ENCODE peak calls at places on chromosomes 5 and 9, in nine cellular contexts. One of them, this sample, is unnamed.

GRCh38 chr5:396715-397032 is 46.3 kb upstream of the EXOC3 start:
- DNase-seq in GM23338: no peak
- DNase-seq in neural progenitor cell: no peak
- DNase-seq in keratinocyte: no peak
- DNase-seq in PC-3: no peak
- DNase-seq in hepatocyte: peak
- DNase-seq in PC-9: no peak
- DNase-seq in HCT116: no peak
- DNase-seq in fibroblast of lung: no peak
- DNase-seq in this sample: no peak

GRCh38 chr9:134278286-134278685 is 48.0 kb upstream of the RXRA start:
- DNase-seq in GM23338: no peak
- DNase-seq in neural progenitor cell: no peak
- DNase-seq in keratinocyte: no peak
- DNase-seq in PC-3: no peak
- DNase-seq in hepatocyte: no peak
- DNase-seq in PC-9: no peak
- DNase-seq in HCT116: no peak
- DNase-seq in fibroblast of lung: no peak
- DNase-seq in this sample: no peak

GRCh38 chr5:9712506-9713285 is 82.5 kb upstream of the TAS2R1 start:
- DNase-seq in GM23338: no peak
- DNase-seq in neural progenitor cell: no peak
- DNase-seq in keratinocyte: no peak
- DNase-seq in PC-3: peak
- DNase-seq in hepatocyte: peak
- DNase-seq in PC-9: peak
- DNase-seq in HCT116: no peak
- DNase-seq in fibroblast of lung: peak
- DNase-seq in this sample: peak

GRCh38 chr5:57229315-57229714 is 55.5 kb downstream of the GPBP1 start:
- DNase-seq in GM23338: no peak
- DNase-seq in neural progenitor cell: no peak
- DNase-seq in keratinocyte: no peak
- DNase-seq in PC-3: no peak
- DNase-seq in hepatocyte: no peak
- DNase-seq in PC-9: no peak
- DNase-seq in HCT116: no peak
- DNase-seq in fibroblast of lung: no peak
- DNase-seq in this sample: no peak

GRCh38 chr9:127541865-127542264 is 70.2 kb upstream of the STXBP1 start:
- DNase-seq in GM23338: no peak
- DNase-seq in neural progenitor cell: no peak
- DNase-seq in keratinocyte: no peak
- DNase-seq in PC-3: no peak
- DNase-seq in hepatocyte: no peak
- DNase-seq in PC-9: no peak
- DNase-seq in HCT116: no peak
- DNase-seq in fibroblast of lung: no peak
- DNase-seq in this sample: no peak

GRCh38 chr5:151810449-151810848 is 38.7 kb downstream of the G3BP1 start:
- DNase-seq in GM23338: no peak
- DNase-seq in neural progenitor cell: no peak
- DNase-seq in keratinocyte: no peak
- DNase-seq in PC-3: no peak
- DNase-seq in hepatocyte: no peak
- DNase-seq in PC-9: no peak
- DNase-seq in HCT116: no peak
- DNase-seq in fibroblast of lung: no peak
- DNase-seq in this sample: no peak

GRCh38 chr9:105187781-105188180 is 56.7 kb upstream of the SLC44A1 start:
- DNase-seq in GM23338: no peak
- DNase-seq in neural progenitor cell: no peak
- DNase-seq in keratinocyte: no peak
- DNase-seq in PC-3: peak
- DNase-seq in hepatocyte: no peak
- DNase-seq in PC-9: peak
- DNase-seq in HCT116: no peak
- DNase-seq in fibroblast of lung: peak
- DNase-seq in this sample: peak

GRCh38 chr5:5933651-5934050 is 444.7 kb downstream of the MED10 start:
- DNase-seq in GM23338: peak
- DNase-seq in neural progenitor cell: no peak
- DNase-seq in keratinocyte: no peak
- DNase-seq in PC-3: no peak
- DNase-seq in hepatocyte: no peak
- DNase-seq in PC-9: no peak
- DNase-seq in HCT116: no peak
- DNase-seq in fibroblast of lung: no peak
- DNase-seq in this sample: no peak

GRCh38 chr5:170611446-170612088 is 107.7 kb downstream of the KCNIP1 start:
- DNase-seq in GM23338: no peak
- DNase-seq in neural progenitor cell: no peak
- DNase-seq in keratinocyte: no peak
- DNase-seq in PC-3: peak
- DNase-seq in hepatocyte: peak
- DNase-seq in PC-9: no peak
- DNase-seq in HCT116: no peak
- DNase-seq in fibroblast of lung: no peak
- DNase-seq in this sample: no peak

GRCh38 chr5:119860463-119860862 is 231.1 kb downstream of the FAM170A start:
- DNase-seq in GM23338: no peak
- DNase-seq in neural progenitor cell: no peak
- DNase-seq in keratinocyte: no peak
- DNase-seq in PC-3: peak
- DNase-seq in hepatocyte: no peak
- DNase-seq in PC-9: no peak
- DNase-seq in HCT116: no peak
- DNase-seq in fibroblast of lung: no peak
- DNase-seq in this sample: peak

GRCh38 chr5:139223481-139223880 is 25.3 kb upstream of the SIL1 start:
- DNase-seq in GM23338: no peak
- DNase-seq in neural progenitor cell: no peak
- DNase-seq in keratinocyte: no peak
- DNase-seq in PC-3: no peak
- DNase-seq in hepatocyte: no peak
- DNase-seq in PC-9: no peak
- DNase-seq in HCT116: no peak
- DNase-seq in fibroblast of lung: no peak
- DNase-seq in this sample: no peak

GRCh38 chr5:139226131-139226530 is 28.0 kb upstream of the SIL1 start:
- DNase-seq in GM23338: no peak
- DNase-seq in neural progenitor cell: no peak
- DNase-seq in keratinocyte: no peak
- DNase-seq in PC-3: peak
- DNase-seq in hepatocyte: no peak
- DNase-seq in PC-9: peak
- DNase-seq in HCT116: no peak
- DNase-seq in fibroblast of lung: no peak
- DNase-seq in this sample: peak

GRCh38 chr5:139232161-139232724 is 34.1 kb upstream of the SIL1 start:
- DNase-seq in GM23338: no peak
- DNase-seq in neural progenitor cell: no peak
- DNase-seq in keratinocyte: peak
- DNase-seq in PC-3: no peak
- DNase-seq in hepatocyte: peak
- DNase-seq in PC-9: no peak
- DNase-seq in HCT116: no peak
- DNase-seq in fibroblast of lung: peak
- DNase-seq in this sample: peak

GRCh38 chr5:139222346-139222745 is 24.2 kb upstream of the SIL1 start:
- DNase-seq in GM23338: no peak
- DNase-seq in neural progenitor cell: no peak
- DNase-seq in keratinocyte: no peak
- DNase-seq in PC-3: no peak
- DNase-seq in hepatocyte: no peak
- DNase-seq in PC-9: no peak
- DNase-seq in HCT116: no peak
- DNase-seq in fibroblast of lung: no peak
- DNase-seq in this sample: no peak

DNA sequence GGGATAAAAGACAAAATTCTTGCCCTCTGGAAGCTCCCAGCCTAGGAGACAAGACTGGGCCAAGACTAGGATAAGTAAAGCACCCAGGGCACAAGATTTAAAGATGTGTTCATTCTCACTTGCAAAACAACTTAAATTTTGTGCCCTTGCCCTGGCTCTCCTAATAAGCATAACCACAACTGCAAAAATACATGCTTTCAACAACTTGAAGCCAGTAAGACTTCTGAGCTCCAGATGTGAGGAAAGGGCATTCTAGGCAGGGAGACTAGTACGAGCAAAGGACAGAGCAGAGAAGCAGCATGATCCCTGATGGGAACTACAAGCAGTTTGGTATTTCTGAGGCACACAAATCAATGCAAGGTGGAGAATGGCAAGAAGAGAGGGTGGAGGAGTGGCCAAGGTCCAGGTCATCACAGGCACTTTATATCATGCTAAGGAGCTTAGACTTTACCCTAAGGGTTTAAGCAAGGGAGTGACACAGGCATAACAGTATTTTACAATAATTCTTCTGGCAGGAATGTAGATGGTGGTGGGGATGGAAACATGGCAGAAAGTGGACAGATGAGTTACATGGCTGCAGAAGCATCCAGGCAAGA is 30.1 kb upstream of the SIL1 start:
- DNase-seq in GM23338: no peak
- DNase-seq in neural progenitor cell: no peak
- DNase-seq in keratinocyte: no peak
- DNase-seq in PC-3: no peak
- DNase-seq in hepatocyte: no peak
- DNase-seq in PC-9: no peak
- DNase-seq in HCT116: no peak
- DNase-seq in fibroblast of lung: no peak
- DNase-seq in this sample: no peak
- H2AFZ ChIP-seq in GM23338: peak
- H2AFZ ChIP-seq in neural progenitor cell: peak
- H2AFZ ChIP-seq in keratinocyte: no peak
- H2AFZ ChIP-seq in PC-3: no peak
- H2AFZ ChIP-seq in hepatocyte: no peak
- H2AFZ ChIP-seq in PC-9: no peak
- H2AFZ ChIP-seq in HCT116: no peak
- H2AFZ ChIP-seq in fibroblast of lung: no peak
- H2AFZ ChIP-seq in this sample: no peak

GRCh38 chr9:21994996-21995651 is 533 bp downstream of the CDKN2B-AS1 start:
- DNase-seq in GM23338: peak
- DNase-seq in neural progenitor cell: peak
- DNase-seq in keratinocyte: no peak
- DNase-seq in PC-3: peak
- DNase-seq in hepatocyte: peak
- DNase-seq in PC-9: peak
- DNase-seq in HCT116: peak
- DNase-seq in fibroblast of lung: peak
- DNase-seq in this sample: peak
- TF ChIP-seq EZH2 in GM23338: peak
- TF ChIP-seq EZH2 in neural progenitor cell: peak
- TF ChIP-seq EZH2 in keratinocyte: no peak
- TF ChIP-seq EZH2 in PC-3: no peak
- TF ChIP-seq EZH2 in hepatocyte: no peak
- TF ChIP-seq EZH2 in PC-9: no peak
- TF ChIP-seq EZH2 in HCT116: no peak
- TF ChIP-seq EZH2 in fibroblast of lung: no peak
- TF ChIP-seq EZH2 in this sample: no peak

GRCh38 chr9:114385412-114386181 is 2.2 kb downstream of the AKNA start:
- DNase-seq in GM23338: no peak
- DNase-seq in neural progenitor cell: no peak
- DNase-seq in keratinocyte: peak
- DNase-seq in PC-3: peak
- DNase-seq in hepatocyte: peak
- DNase-seq in PC-9: peak
- DNase-seq in HCT116: peak
- DNase-seq in fibroblast of lung: peak
- DNase-seq in this sample: peak

GRCh38 chr9:114387678-114388431 is at the start of gene AKNA:
- DNase-seq in GM23338: peak
- DNase-seq in neural progenitor cell: peak
- DNase-seq in keratinocyte: no peak
- DNase-seq in PC-3: no peak
- DNase-seq in hepatocyte: peak
- DNase-seq in PC-9: no peak
- DNase-seq in HCT116: no peak
- DNase-seq in fibroblast of lung: peak
- DNase-seq in this sample: peak

GRCh38 chr9:114386361-114386885 is 1.4 kb downstream of the AKNA start:
- DNase-seq in GM23338: no peak
- DNase-seq in neural progenitor cell: no peak
- DNase-seq in keratinocyte: no peak
- DNase-seq in PC-3: no peak
- DNase-seq in hepatocyte: no peak
- DNase-seq in PC-9: no peak
- DNase-seq in HCT116: no peak
- DNase-seq in fibroblast of lung: no peak
- DNase-seq in this sample: no peak

GRCh38 chr9:114388764-114389375 is 1.1 kb upstream of the AKNA start:
- DNase-seq in GM23338: no peak
- DNase-seq in neural progenitor cell: no peak
- DNase-seq in keratinocyte: no peak
- DNase-seq in PC-3: no peak
- DNase-seq in hepatocyte: no peak
- DNase-seq in PC-9: no peak
- DNase-seq in HCT116: no peak
- DNase-seq in fibroblast of lung: no peak
- DNase-seq in this sample: no peak

GRCh38 chr9:114386886-114387677 is 700 bp downstream of the AKNA start:
- DNase-seq in GM23338: no peak
- DNase-seq in neural progenitor cell: no peak
- DNase-seq in keratinocyte: no peak
- DNase-seq in PC-3: no peak
- DNase-seq in hepatocyte: peak
- DNase-seq in PC-9: no peak
- DNase-seq in HCT116: no peak
- DNase-seq in fibroblast of lung: peak
- DNase-seq in this sample: no peak
- H2AFZ ChIP-seq in GM23338: peak
- H2AFZ ChIP-seq in neural progenitor cell: no peak
- H2AFZ ChIP-seq in keratinocyte: no peak
- H2AFZ ChIP-seq in PC-3: no peak
- H2AFZ ChIP-seq in hepatocyte: peak
- H2AFZ ChIP-seq in PC-9: no peak
- H2AFZ ChIP-seq in HCT116: no peak
- H2AFZ ChIP-seq in fibroblast of lung: peak
- H2AFZ ChIP-seq in this sample: peak

GRCh38 chr5:115522832-115523365 is 21.7 kb downstream of the FEM1C start:
- DNase-seq in GM23338: no peak
- DNase-seq in neural progenitor cell: no peak
- DNase-seq in keratinocyte: no peak
- DNase-seq in PC-3: no peak
- DNase-seq in hepatocyte: no peak
- DNase-seq in PC-9: no peak
- DNase-seq in HCT116: no peak
- DNase-seq in fibroblast of lung: no peak
- DNase-seq in this sample: no peak

GRCh38 chr5:115526604-115527003 is 18.0 kb downstream of the FEM1C start:
- DNase-seq in GM23338: no peak
- DNase-seq in neural progenitor cell: no peak
- DNase-seq in keratinocyte: no peak
- DNase-seq in PC-3: no peak
- DNase-seq in hepatocyte: no peak
- DNase-seq in PC-9: no peak
- DNase-seq in HCT116: no peak
- DNase-seq in fibroblast of lung: no peak
- DNase-seq in this sample: no peak

GRCh38 chr5:115520191-115520590 is 24.4 kb downstream of the FEM1C start:
- DNase-seq in GM23338: no peak
- DNase-seq in neural progenitor cell: no peak
- DNase-seq in keratinocyte: no peak
- DNase-seq in PC-3: no peak
- DNase-seq in hepatocyte: no peak
- DNase-seq in PC-9: no peak
- DNase-seq in HCT116: no peak
- DNase-seq in fibroblast of lung: no peak
- DNase-seq in this sample: no peak

GRCh38 chr5:115524199-115524598 is 20.4 kb downstream of the FEM1C start:
- DNase-seq in GM23338: no peak
- DNase-seq in neural progenitor cell: no peak
- DNase-seq in keratinocyte: no peak
- DNase-seq in PC-3: peak
- DNase-seq in hepatocyte: no peak
- DNase-seq in PC-9: no peak
- DNase-seq in HCT116: no peak
- DNase-seq in fibroblast of lung: no peak
- DNase-seq in this sample: no peak
- TF ChIP-seq EZH2 in GM23338: no peak
- TF ChIP-seq EZH2 in neural progenitor cell: no peak
- TF ChIP-seq EZH2 in keratinocyte: no peak
- TF ChIP-seq EZH2 in PC-3: no peak
- TF ChIP-seq EZH2 in hepatocyte: no peak
- TF ChIP-seq EZH2 in PC-9: no peak
- TF ChIP-seq EZH2 in HCT116: no peak
- TF ChIP-seq EZH2 in fibroblast of lung: no peak
- TF ChIP-seq EZH2 in this sample: no peak